ENCODE peak calls at places on chromosomes 13 and 19, in nine cellular contexts. O is pancreas, C is fibroblast of gingiva, J is lower lobe of right lung, A is kidney glomerular epithelial cell, N is uterus, F is COR-L47, Y is ELR, R is Ammon's horn. V is an unnamed sample.
A peak's percentile ranks its signal among the peaks of the same experiment; 100 is the strongest.

GRCh38 chr13:98264877-98265276 is 87.8 kb upstream of the RNF113B start:
- DNase-seq in F (no peak), J (no peak), R (no peak), A (no peak), Y (no peak), O (no peak), C (no peak), N (no peak), V (no peak)

GRCh38 chr19:18292810-18293641 is 11.6 kb upstream of the JUND start:
- DNase-seq in O (peak; percentile 85), C (peak; percentile 78), F (peak; percentile 37), Y (peak; percentile 79), A (no peak), N (peak; percentile 94), J (peak; percentile 89), R (peak; percentile 78), V (no peak)

GRCh38 chr13:51632643-51633357 is 48.5 kb downstream of the WDFY2 start:
- DNase-seq in C (no peak), J (no peak), R (peak; percentile 96), N (no peak), Y (no peak), A (no peak), F (no peak), O (no peak), V (no peak)

GRCh38 chr19:45613926-45614725 is 12.1 kb upstream of the GPR4 start:
- DNase-seq in N (peak; percentile 28), C (peak; percentile 65), O (no peak), R (no peak), Y (peak; percentile 96), A (peak; percentile 93), J (no peak), F (no peak), V (no peak)

GRCh38 chr13:23488442-23488841 is 54.9 kb upstream of the SACS start:
- DNase-seq in R (no peak), O (no peak), A (peak; percentile 36), F (peak; percentile 72), C (peak; percentile 37), Y (peak; percentile 61), N (no peak), J (no peak), V (no peak)

GRCh38 chr13:112587359-112587766 is 590 bp downstream of the TUBGCP3 start:
- DNase-seq in R (peak; percentile 79), F (peak; percentile 93), Y (peak; percentile 92), A (peak; percentile 56), C (peak; percentile 86), N (peak; percentile 89), O (peak; percentile 89), J (peak; percentile 89), V (no peak)

GRCh38 chr13:75458696-75459422 is 23.1 kb downstream of the TBC1D4 start:
- DNase-seq in A (no peak), F (peak; percentile 82), O (peak; percentile 81), R (no peak), N (no peak), C (no peak), J (peak; percentile 58), Y (no peak), V (no peak)

GRCh38 chr19:17379221-17379631 is 2.1 kb upstream of the PLVAP start:
- DNase-seq in Y (no peak), O (no peak), C (no peak), A (no peak), J (no peak), F (no peak), N (no peak), R (no peak), V (no peak)

GRCh38 chr19:48480151-48480475 is 10.9 kb downstream of the CYTH2 start:
- DNase-seq in O (peak; percentile 87), C (peak; percentile 29), N (peak; percentile 73), F (no peak), R (peak; percentile 80), J (peak; percentile 70), Y (no peak), A (no peak), V (no peak)

GRCh38 chr13:32113564-32113963 is 82.0 kb downstream of the FRY start:
- DNase-seq in Y (no peak), J (no peak), C (no peak), A (no peak), F (no peak), R (no peak), N (no peak), O (no peak), V (no peak)

GRCh38 chr13:106197506-106197905 is 338.0 kb downstream of the EFNB2 start:
- DNase-seq in A (no peak), N (no peak), R (no peak), O (no peak), C (no peak), F (no peak), Y (no peak), J (no peak), V (no peak)

GRCh38 chr19:44725251-44725650 is 23.3 kb upstream of the BCL3 start:
- DNase-seq in Y (no peak), F (no peak), C (no peak), A (no peak), O (peak; percentile 92), J (no peak), N (no peak), R (no peak), V (no peak)

GRCh38 chr19:33447336-33448158 is 74.0 kb downstream of the CEBPG start:
- DNase-seq in C (no peak), A (no peak), Y (no peak), J (peak; percentile 32), F (no peak), O (peak; percentile 28), N (no peak), R (no peak), V (peak; percentile 59)

GRCh38 chr13:49341941-49342340 is 94.2 kb downstream of the CDADC1 start:
- DNase-seq in F (no peak), O (no peak), R (no peak), A (no peak), Y (no peak), C (no peak), J (no peak), N (no peak), V (no peak)

GRCh38 chr13:32861304-32861703 is 154.9 kb upstream of the KL start:
- DNase-seq in A (no peak), N (no peak), O (no peak), J (no peak), Y (no peak), R (no peak), C (no peak), F (no peak), V (no peak)

GRCh38 chr13:97212540-97213146 is 9.5 kb upstream of the MBNL2 start:
- DNase-seq in F (peak; percentile 81), Y (peak; percentile 64), A (peak; percentile 51), N (no peak), C (peak; percentile 39), J (no peak), O (no peak), R (no peak), V (no peak)

GRCh38 chr13:20869540-20869939 is 33.0 kb downstream of the XPO4 start:
- DNase-seq in Y (peak; percentile 32), R (no peak), C (no peak), N (no peak), F (no peak), J (no peak), O (no peak), A (peak; percentile 48), V (no peak)